ENCODE peak calls at places on chromosomes 4 and X, in six cellular contexts. N, I, X, J, Y and U are unnamed samples. For H3K27me3 and H3K4me1, the result is how much of the 10 kb centered on the place peaks cover.

GRCh38 chr4:26131053-26131452 is 189.8 kb upstream of the RBPJ start:
- DNase-seq in N (no peak), I (peak), X (no peak), J (no peak), Y (no peak), U (no peak)

GRCh38 chrX:2650865-2651264 is 40.2 kb upstream of the CD99 start:
- DNase-seq in N (peak), I (no peak), X (no peak), J (no peak), Y (no peak), U (no peak)

GRCh38 chr4:25843340-25844097 is 19.3 kb downstream of the SEL1L3 start:
- DNase-seq in N (no peak), I (no peak), X (no peak), J (peak), Y (no peak), U (no peak)

GRCh38 chrX:103586314-103586646 is 965 bp downstream of the TCEAL4 start:
- DNase-seq in N (no peak), I (no peak), X (no peak), J (no peak), Y (no peak), U (no peak)

GRCh38 chrX:65127804-65128203 is 151.6 kb upstream of the ZC4H2 start:
- DNase-seq in N (no peak), I (no peak), X (no peak), J (no peak), Y (peak), U (no peak)

GRCh38 chr4:1204286-1204827 is 32.0 kb upstream of the SPON2 start:
- DNase-seq in N (no peak), I (no peak), X (no peak), J (no peak), Y (no peak), U (no peak)

GRCh38 chrX:12439396-12439795 is 301.1 kb downstream of the FRMPD4 start:
- DNase-seq in N (peak), I (no peak), X (no peak), J (no peak), Y (no peak), U (no peak)

GRCh38 chrX:133249659-133250058 is 31.5 kb upstream of the TFDP3 start:
- DNase-seq in N (no peak), I (no peak), X (peak), J (no peak), Y (no peak), U (peak)

GRCh38 chr4:60450054-60450453 is 750.1 kb upstream of the ADGRL3 start:
- DNase-seq in N (no peak), I (peak), X (no peak), J (no peak), Y (peak), U (no peak)

GRCh38 chrX:130393451-130394074 is 8.1 kb upstream of the GPR119 start:
- DNase-seq in N (peak), I (peak), X (peak), J (no peak), Y (peak), U (peak)

GRCh38 chrX:39777623-39778025 is 320.1 kb downstream of the BCOR start:
- DNase-seq in N (no peak), I (no peak), X (no peak), J (no peak), Y (no peak), U (no peak)

GRCh38 chrX:29671426-29671825 is 543.9 kb upstream of the MAGEB2 start:
- DNase-seq in N (no peak), I (no peak), X (peak), J (no peak), Y (no peak), U (peak)

GRCh38 chrX:115966920-115967319 is 203.6 kb upstream of the AGTR2 start:
- DNase-seq in N (no peak), I (no peak), X (no peak), J (no peak), Y (no peak), U (peak)

GRCh38 chr4:28373601-28374000 is 1513.0 kb downstream of the STIM2 start:
- DNase-seq in N (no peak), I (no peak), X (peak), J (no peak), Y (no peak), U (no peak)

GRCh38 chr4:148006025-148006424 is 274.1 kb downstream of the ARHGAP10 start:
- DNase-seq in N (no peak), I (no peak), X (no peak), J (no peak), Y (no peak), U (no peak)

GRCh38 chrX:101450052-101450451 is 35.2 kb upstream of the ARMCX4 start:
- DNase-seq in N (no peak), I (no peak), X (no peak), J (no peak), Y (no peak), U (no peak)

GRCh38 chrX:47360423-47361179 is 9.8 kb upstream of the ZNF157 start:
- DNase-seq in N (no peak), I (no peak), X (no peak), J (no peak), Y (no peak), U (no peak)

GRCh38 chrX:155744534-155744933 is 131.8 kb upstream of the TMLHE start:
- DNase-seq in N (no peak), I (no peak), X (no peak), J (no peak), Y (no peak), U (no peak)

GRCh38 chr4:158729716-158730559 is 6.7 kb upstream of the PPID start:
- DNase-seq in N (peak), I (peak), X (peak), J (no peak), Y (peak), U (peak)

GRCh38 chr4:124199755-124200154 is 512.8 kb downstream of the ANKRD50 start:
- DNase-seq in N (peak), I (no peak), X (peak), J (no peak), Y (no peak), U (no peak)

GRCh38 chr4:142404191-142404611 is 441.9 kb downstream of the INPP4B start:
- DNase-seq in N (peak), I (no peak), X (peak), J (no peak), Y (no peak), U (no peak)

GRCh38 chr4:105900541-105900940 is 5.3 kb downstream of the NPNT start:
- DNase-seq in N (no peak), I (no peak), X (no peak), J (no peak), Y (no peak), U (no peak)
- H3K27me3 ChIP-seq in N (under half), I (under half), X (under half), J (under half), Y (under half), U (under half)

DNA sequence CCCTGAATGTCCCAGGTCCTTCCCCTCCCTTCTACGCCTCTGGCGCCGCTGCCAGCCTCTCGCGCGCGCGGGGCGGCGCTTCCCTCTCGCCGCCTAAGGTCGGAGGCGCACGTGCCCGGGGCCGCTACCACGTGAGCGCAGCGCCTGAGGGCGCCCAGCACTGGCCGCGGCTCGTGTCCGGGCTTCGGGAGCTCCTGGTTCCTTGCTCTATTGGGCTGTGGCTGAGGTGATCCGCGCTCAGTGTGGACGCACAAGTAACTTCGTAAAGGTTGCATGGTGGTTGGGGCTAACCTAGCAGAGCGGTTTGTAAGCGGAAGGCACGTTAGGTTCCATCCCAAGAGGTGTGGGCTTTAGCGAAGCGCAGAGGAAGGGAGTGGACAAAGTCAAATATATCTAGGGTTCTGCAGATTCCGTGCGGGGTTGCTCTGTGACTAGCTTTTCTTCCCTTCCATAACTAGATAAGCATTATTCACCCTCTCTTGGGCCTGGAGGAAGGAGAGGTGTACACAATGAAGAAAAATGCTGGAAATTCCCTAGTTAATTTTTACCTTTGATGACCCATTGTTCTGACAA is 1.8 kb downstream of the TLL1 start:
- DNase-seq in N (no peak), I (peak), X (no peak), J (peak), Y (peak), U (peak)
- H3K4me3 ChIP-seq in N (peak), I (no peak), X (peak), J (peak), Y (peak), U (no peak)

DNA sequence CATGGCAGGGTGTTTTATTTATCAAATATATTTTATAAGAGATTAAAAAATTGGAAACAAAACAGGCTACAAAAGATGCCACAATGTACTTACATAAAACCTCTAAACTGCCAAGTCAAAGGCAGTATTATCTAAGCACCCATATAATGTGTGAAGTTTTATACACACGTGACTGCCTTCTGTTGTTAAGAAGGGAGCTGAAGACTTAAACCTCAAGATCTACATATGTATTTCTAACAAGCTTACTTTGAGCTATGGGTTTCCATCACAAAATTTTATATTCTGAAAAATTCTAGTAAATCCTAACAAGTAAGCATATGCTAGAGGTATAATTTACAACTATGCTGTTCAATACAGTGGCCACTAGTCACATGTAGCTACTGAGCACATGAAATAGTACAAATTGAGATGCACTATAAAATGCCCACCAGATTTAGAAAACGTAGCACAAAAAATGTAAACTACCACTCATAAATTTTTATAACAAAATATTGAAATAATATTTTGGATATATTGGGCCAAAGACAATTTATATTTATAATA is 9.8 kb downstream of the ATP8A1 start:
- DNase-seq in N (no peak), I (no peak), X (no peak), J (no peak), Y (no peak), U (no peak)
- H3K4me1 ChIP-seq in N (under half), I (under half), X (under half), J (under half), Y (under half), U (under half)

GRCh38 chrX:117610049-117610448 is 506.6 kb downstream of the KLHL13 start:
- DNase-seq in N (no peak), I (no peak), X (no peak), J (no peak), Y (no peak), U (no peak)

GRCh38 chrX:117610806-117611205 is 505.8 kb downstream of the KLHL13 start:
- DNase-seq in N (no peak), I (no peak), X (no peak), J (no peak), Y (no peak), U (no peak)

GRCh38 chrX:117607571-117607970 is 509.0 kb downstream of the KLHL13 start:
- DNase-seq in N (no peak), I (no peak), X (no peak), J (no peak), Y (no peak), U (no peak)
- H3K27me3 ChIP-seq in N (under half), I (under half), X (under half), J (under half), Y (under half), U (under half)

GRCh38 chrX:11265352-11265751 is 27.9 kb upstream of the AMELX start:
- DNase-seq in N (no peak), I (no peak), X (no peak), J (no peak), Y (no peak), U (no peak)

GRCh38 chrX:11266329-11266830 is 26.8 kb upstream of the AMELX start:
- DNase-seq in N (peak), I (no peak), X (no peak), J (no peak), Y (no peak), U (no peak)

GRCh38 chrX:11267311-11267910 is 25.8 kb upstream of the AMELX start:
- DNase-seq in N (no peak), I (peak), X (no peak), J (no peak), Y (no peak), U (no peak)

GRCh38 chrX:11261260-11261659 is 32.0 kb upstream of the AMELX start:
- DNase-seq in N (no peak), I (no peak), X (peak), J (no peak), Y (no peak), U (no peak)

DNA sequence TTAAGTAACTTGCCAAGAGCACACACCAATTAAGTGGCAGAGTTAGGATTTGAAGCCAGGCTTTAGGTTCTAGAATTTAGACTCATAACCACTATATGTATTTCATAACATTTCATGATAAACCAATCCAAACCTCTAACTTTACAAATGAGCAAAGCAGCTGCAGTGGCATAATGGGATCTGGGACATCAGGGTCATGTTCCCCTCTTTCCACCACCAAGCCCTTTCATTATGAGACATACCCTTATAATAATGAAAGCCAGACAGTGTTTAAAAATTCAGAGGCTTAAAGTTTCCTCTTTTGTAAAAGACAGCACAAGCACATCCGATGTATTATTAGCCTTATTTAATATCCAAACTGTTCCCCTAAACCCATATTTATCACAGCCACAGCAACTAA is 28.3 kb upstream of the AMELX start:
- DNase-seq in N (no peak), I (no peak), X (no peak), J (no peak), Y (no peak), U (no peak)
- H3K4me3 ChIP-seq in N (no peak), I (no peak), X (no peak), J (peak), Y (no peak), U (no peak)

GRCh38 chrX:17417411-17417810 is 42.4 kb downstream of the NHS start:
- DNase-seq in N (no peak), I (no peak), X (no peak), J (no peak), Y (no peak), U (no peak)

GRCh38 chrX:17414057-17414658 is 39.2 kb downstream of the NHS start:
- DNase-seq in N (no peak), I (no peak), X (no peak), J (no peak), Y (no peak), U (no peak)

GRCh38 chrX:17414839-17415238 is 39.8 kb downstream of the NHS start:
- DNase-seq in N (no peak), I (peak), X (no peak), J (no peak), Y (peak), U (peak)

GRCh38 chrX:17413228-17413627 is 38.2 kb downstream of the NHS start:
- DNase-seq in N (no peak), I (no peak), X (peak), J (no peak), Y (no peak), U (no peak)

DNA sequence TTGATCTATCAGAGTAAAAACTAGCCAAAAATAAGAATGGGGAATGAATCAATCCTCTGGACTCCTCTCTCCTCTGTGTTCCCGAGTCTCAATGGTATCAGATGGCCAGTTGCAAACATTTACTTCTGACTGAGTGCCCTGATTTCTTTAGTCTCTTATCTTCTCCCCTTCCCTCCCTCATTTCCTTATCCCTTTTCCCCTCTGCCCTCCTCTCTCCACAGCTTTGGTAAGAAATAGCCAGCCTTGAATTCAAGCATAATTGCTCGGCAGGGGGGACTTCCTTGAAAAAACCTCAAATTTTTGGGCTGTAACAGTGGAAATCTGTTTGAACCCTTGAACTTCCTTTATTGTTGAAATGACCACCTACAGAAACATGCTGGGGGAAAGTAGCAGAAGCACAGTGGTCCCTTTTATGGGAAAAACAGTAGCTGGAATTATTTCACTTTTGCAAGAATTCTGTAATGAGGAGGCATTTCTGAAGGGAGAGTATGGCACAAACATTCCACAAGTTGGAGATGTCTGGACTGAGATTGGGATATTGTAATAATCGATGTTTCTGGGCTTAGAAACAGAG is 40.3 kb downstream of the NHS start:
- DNase-seq in N (no peak), I (peak), X (no peak), J (no peak), Y (peak), U (no peak)
- H3K4me1 ChIP-seq in N (under half), I (under half), X (under half), J (under half), Y (half or more), U (under half)

DNA sequence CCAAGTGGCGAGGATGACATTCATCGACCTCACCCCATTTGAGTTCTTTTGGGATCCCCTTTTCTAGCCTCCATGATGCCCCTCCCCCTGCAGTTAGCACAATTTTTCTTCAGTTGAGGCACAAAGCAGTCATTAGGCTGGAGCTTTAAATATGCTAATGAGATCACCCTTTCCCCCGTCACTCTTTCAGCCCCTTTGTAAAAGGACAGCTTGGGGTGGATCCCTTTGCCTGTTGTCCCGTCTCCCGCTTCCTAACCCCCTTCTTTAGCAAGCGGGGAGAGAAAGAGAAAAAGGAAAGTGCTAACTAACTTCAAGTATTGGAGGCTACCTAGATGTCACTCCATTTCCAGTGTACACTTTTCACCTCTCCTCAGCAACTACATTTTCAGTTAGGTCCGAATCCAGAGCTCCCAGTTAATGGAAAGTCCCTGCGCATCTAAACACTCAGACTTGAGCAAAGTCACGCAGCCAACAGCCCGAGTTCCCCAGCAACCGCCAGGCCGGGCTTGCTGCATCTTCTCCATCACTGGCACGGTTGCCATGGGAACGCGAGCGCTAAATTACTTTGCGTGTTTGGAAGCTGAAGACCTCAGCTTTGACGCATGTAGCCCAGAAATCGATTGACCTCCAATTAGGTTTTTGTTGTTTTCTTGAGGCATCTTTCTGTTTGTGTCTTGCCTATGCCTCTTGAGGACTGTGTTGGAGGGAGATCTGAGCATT is 76.8 kb downstream of the RTL5 start:
- DNase-seq in N (no peak), I (peak), X (no peak), J (no peak), Y (peak), U (no peak)
- H3K27me3 ChIP-seq in N (under half), I (under half), X (under half), J (under half), Y (under half), U (under half)